ENCODE peak calls at places on chromosomes 12 and 14, in eight cellular contexts. X is GM12892, S is stomach, W is K562, Z is Panc1, H is transverse colon, F is esophagus muscularis mucosa, M is HCT116. L is an unnamed sample.
A peak's percentile ranks its signal among the peaks of the same experiment; 100 is the strongest.

GRCh38 chr12:115511305-115511704 is 766.2 kb downstream of the MED13L start:
- DNase-seq in W (no peak), X (no peak), M (no peak), H (no peak), F (no peak), S (no peak), Z (no peak), L (no peak)

GRCh38 chr12:53221203-53222076 is 10.6 kb downstream of the RARG start:
- DNase-seq in X (peak; percentile 69), W (peak; percentile 75), M (no peak), S (peak; percentile 80), H (peak; percentile 82), F (no peak), Z (no peak), L (peak; percentile 72)

GRCh38 chr12:6072302-6072752 is 52.1 kb downstream of the VWF start:
- DNase-seq in F (no peak), Z (no peak), W (no peak), X (no peak), M (no peak), S (no peak), H (no peak), L (peak; percentile 72)

GRCh38 chr14:67487937-67488893 is at the start of gene TMEM229B:
- DNase-seq in M (no peak), S (peak; percentile 66), F (no peak), H (peak; percentile 74), Z (no peak), X (peak; percentile 92), W (no peak), L (no peak)

GRCh38 chr12:49277466-49277865 is 12.6 kb downstream of the TUBA1C start:
- DNase-seq in W (no peak), S (no peak), X (no peak), H (no peak), F (no peak), M (no peak), Z (no peak), L (no peak)

GRCh38 chr14:105430535-105430934 is 10.9 kb downstream of the MTA1 start:
- DNase-seq in Z (no peak), W (no peak), F (no peak), S (no peak), X (no peak), H (no peak), M (peak; percentile 21), L (peak; percentile 90)

GRCh38 chr14:60590907-60591510 is 58.3 kb downstream of the SIX1 start:
- DNase-seq in Z (no peak), X (no peak), M (no peak), W (no peak), F (no peak), S (no peak), H (no peak), L (no peak)

GRCh38 chr14:104049576-104050240 is 35.8 kb upstream of the ASPG start:
- DNase-seq in M (no peak), H (no peak), F (peak; percentile 83), W (no peak), X (no peak), Z (no peak), S (no peak), L (no peak)

GRCh38 chr12:108833355-108833733 is 24.0 kb downstream of the SSH1 start:
- DNase-seq in M (peak; percentile 71), W (no peak), F (no peak), H (no peak), S (no peak), Z (no peak), X (no peak), L (peak; percentile 81)

GRCh38 chr12:75862692-75863471 is 168.7 kb downstream of the PHLDA1 start:
- DNase-seq in H (no peak), X (no peak), F (no peak), S (no peak), M (peak; percentile 84), W (no peak), Z (peak; percentile 91), L (peak; percentile 84)

GRCh38 chr12:122422769-122423257 is 344 bp upstream of the CLIP1 start:
- DNase-seq in H (peak; percentile 39), X (no peak), M (no peak), Z (no peak), F (no peak), W (peak; percentile 73), S (no peak), L (peak; percentile 49)

GRCh38 chr12:96093543-96094196 is 58.3 kb upstream of the LTA4H start:
- DNase-seq in F (no peak), M (no peak), X (no peak), S (no peak), W (no peak), Z (no peak), H (no peak), L (no peak)

GRCh38 chr12:54163147-54163546 is 25.6 kb downstream of the SMUG1 start:
- DNase-seq in W (no peak), M (no peak), Z (no peak), S (no peak), F (no peak), H (no peak), X (no peak), L (no peak)

GRCh38 chr12:116835484-116835883 is 45.8 kb downstream of the HRK start:
- DNase-seq in W (no peak), F (no peak), M (no peak), Z (no peak), S (no peak), X (no peak), H (no peak), L (no peak)

GRCh38 chr14:104682107-104682593 is 7.3 kb upstream of the INF2 start:
- DNase-seq in M (no peak), W (no peak), Z (no peak), S (no peak), H (no peak), X (no peak), F (no peak), L (no peak)

GRCh38 chr14:55698051-55698450 is 118.0 kb downstream of the KTN1 start:
- DNase-seq in H (peak; percentile 59), S (no peak), F (peak; percentile 29), X (no peak), M (no peak), W (no peak), Z (no peak), L (no peak)

DNA sequence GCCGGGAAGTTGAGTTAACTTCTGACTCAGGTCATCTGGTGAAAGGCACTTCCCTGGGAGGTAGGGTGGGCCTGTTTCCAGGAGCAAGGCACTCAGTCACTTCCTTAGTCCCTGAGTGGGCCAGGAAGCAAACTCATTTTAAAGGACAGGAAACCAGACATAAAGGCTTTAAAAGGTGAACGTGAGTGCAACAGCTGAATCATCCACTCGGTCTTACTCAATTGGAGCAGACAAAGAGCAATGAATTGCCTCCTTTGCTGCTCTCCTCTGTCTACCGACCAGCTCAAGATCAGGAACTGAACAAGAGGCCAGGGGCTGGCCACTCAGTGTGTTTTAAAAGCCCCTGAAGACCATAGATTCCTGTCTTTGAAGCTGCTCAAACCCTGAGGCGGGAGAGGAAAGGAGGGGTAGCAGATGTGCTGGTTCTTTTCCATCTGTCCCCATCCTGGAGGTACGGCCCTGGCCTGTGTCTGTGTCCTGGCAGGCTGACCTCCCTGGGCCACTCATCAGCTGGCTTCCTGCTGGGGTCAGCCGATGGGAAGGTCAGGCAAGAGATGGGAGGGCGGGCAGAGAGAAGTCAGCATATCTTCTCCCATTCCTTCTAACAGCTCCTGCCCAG is 148.9 kb downstream of the PPM1H start:
- DNase-seq in Z (peak; percentile 71), F (no peak), S (no peak), W (peak; percentile 10), X (no peak), M (peak; percentile 86), H (no peak), L (peak; percentile 97)
- TF ChIP-seq POLR2AphosphoS5 in Z (no peak), F (peak; percentile 71), S (peak; percentile 50), W (no peak), X (no peak), M (peak; percentile 44), H (no peak), L (peak; percentile 94)

GRCh38 chr12:18296909-18297280 is 35.6 kb downstream of the PIK3C2G start:
- DNase-seq in F (no peak), H (no peak), S (no peak), Z (no peak), W (no peak), M (no peak), X (no peak), L (no peak)
- TF ChIP-seq POLR2AphosphoS5 in F (no peak), H (no peak), S (no peak), Z (no peak), W (no peak), M (no peak), X (no peak), L (no peak)

DNA sequence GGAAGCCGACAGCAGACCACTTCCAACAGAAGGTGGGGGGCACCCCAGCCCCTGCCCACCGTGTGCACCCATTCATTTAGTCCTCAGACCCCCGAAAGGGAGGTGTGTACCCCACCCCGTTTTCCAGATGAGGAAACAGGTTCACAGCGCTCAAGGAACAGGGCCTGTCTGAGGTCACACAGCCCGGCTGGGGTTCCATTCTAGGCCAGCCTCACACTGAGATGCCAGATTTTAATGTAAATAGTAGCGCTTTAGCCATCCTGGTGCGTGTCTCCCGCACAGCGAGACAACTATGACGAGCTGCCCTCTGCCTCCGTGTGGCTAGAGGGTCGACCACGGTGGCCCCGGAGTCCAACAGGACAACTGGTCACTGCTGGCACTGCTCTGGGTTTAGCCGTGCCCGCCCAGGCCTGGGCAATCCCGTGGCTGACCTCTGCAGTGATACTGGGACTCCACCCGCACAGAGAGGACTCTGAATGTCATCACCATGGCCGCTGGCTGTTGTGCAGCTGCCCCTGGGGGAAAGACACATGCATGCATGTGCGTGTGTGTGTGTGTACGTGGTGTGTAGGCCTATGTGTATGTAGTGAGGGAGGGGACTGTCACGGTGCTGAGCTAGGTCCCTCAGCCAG is 31.7 kb downstream of the BEGAIN start:
- DNase-seq in F (no peak), Z (no peak), H (no peak), M (no peak), S (no peak), W (no peak), X (no peak), L (no peak)
- TF ChIP-seq POLR2AphosphoS5 in F (no peak), Z (no peak), H (no peak), M (no peak), S (no peak), W (no peak), X (no peak), L (no peak)

GRCh38 chr12:7075931-7076330 is 15.4 kb downstream of the C1S start:
- DNase-seq in W (no peak), M (no peak), X (no peak), Z (no peak), F (no peak), S (no peak), H (no peak), L (no peak)

GRCh38 chr12:7076493-7076892 is 15.8 kb downstream of the C1R start:
- DNase-seq in Z (no peak), W (no peak), M (no peak), S (no peak), H (no peak), F (no peak), X (no peak), L (no peak)

GRCh38 chr12:7072024-7072423 is 11.5 kb downstream of the C1S start:
- DNase-seq in Z (no peak), W (no peak), F (no peak), S (no peak), M (no peak), X (no peak), H (no peak), L (no peak)

GRCh38 chr12:7078163-7078562 is 14.1 kb downstream of the C1R start:
- DNase-seq in F (no peak), W (no peak), M (no peak), Z (no peak), H (no peak), S (no peak), X (no peak), L (no peak)

GRCh38 chr12:7075518-7075917 is 15.0 kb downstream of the C1S start:
- DNase-seq in S (no peak), M (no peak), F (no peak), H (no peak), W (no peak), Z (no peak), X (no peak), L (no peak)
- TF ChIP-seq POLR2AphosphoS5 in S (no peak), M (no peak), F (no peak), H (no peak), W (no peak), Z (no peak), X (no peak), L (no peak)